ENCODE peak calls at places on chromosomes 7 and 10, in four cellular contexts. One of them, this sample, is unnamed.

GRCh38 chr7:68014031-68014774 is 1017.6 kb downstream of the TYW1 start:
- DNase-seq in WTC11: no peak
- DNase-seq in K562: no peak
- DNase-seq in GM12878: no peak
- DNase-seq in this sample: no peak

GRCh38 chr7:16919440-16919839 is 37.7 kb upstream of the AGR3 start:
- DNase-seq in WTC11: no peak
- DNase-seq in K562: no peak
- DNase-seq in GM12878: no peak
- DNase-seq in this sample: no peak

GRCh38 chr10:98173258-98173657 is 38.8 kb downstream of the R3HCC1L start:
- DNase-seq in WTC11: no peak
- DNase-seq in K562: no peak
- DNase-seq in GM12878: no peak
- DNase-seq in this sample: no peak

GRCh38 chr10:1400129-1400865 is 337.0 kb downstream of the ADARB2 start:
- DNase-seq in WTC11: no peak
- DNase-seq in K562: no peak
- DNase-seq in GM12878: no peak
- DNase-seq in this sample: peak; percentile 34

GRCh38 chr10:104054430-104054829 is 31.2 kb downstream of the COL17A1 start:
- DNase-seq in WTC11: no peak
- DNase-seq in K562: no peak
- DNase-seq in GM12878: no peak
- DNase-seq in this sample: no peak

GRCh38 chr7:23470290-23471089 is at the start of gene IGF2BP3:
- DNase-seq in WTC11: peak; percentile 86
- DNase-seq in K562: peak; percentile 62
- DNase-seq in GM12878: peak; percentile 87
- DNase-seq in this sample: peak; percentile 91

GRCh38 chr7:50529093-50529862 is 35.9 kb downstream of the DDC start:
- DNase-seq in WTC11: no peak
- DNase-seq in K562: no peak
- DNase-seq in GM12878: no peak
- DNase-seq in this sample: no peak

GRCh38 chr10:61673360-61673759 is 10.6 kb downstream of the CABCOCO1 start:
- DNase-seq in WTC11: no peak
- DNase-seq in K562: no peak
- DNase-seq in GM12878: no peak
- DNase-seq in this sample: no peak

GRCh38 chr10:18313146-18313542 is 172.9 kb downstream of the CACNB2 start:
- DNase-seq in WTC11: no peak
- DNase-seq in K562: no peak
- DNase-seq in GM12878: no peak
- DNase-seq in this sample: no peak

GRCh38 chr10:8315619-8316021 is 261.1 kb downstream of the GATA3 start:
- DNase-seq in WTC11: no peak
- DNase-seq in K562: no peak
- DNase-seq in GM12878: no peak
- DNase-seq in this sample: no peak

GRCh38 chr10:119614686-119615085 is 17.9 kb upstream of the TIAL1 start:
- DNase-seq in WTC11: no peak
- DNase-seq in K562: no peak
- DNase-seq in GM12878: no peak
- DNase-seq in this sample: no peak

GRCh38 chr10:132828681-132829080 is 42.7 kb upstream of the NKX6-2 start:
- DNase-seq in WTC11: no peak
- DNase-seq in K562: no peak
- DNase-seq in GM12878: no peak
- DNase-seq in this sample: no peak

GRCh38 chr10:87507879-87508278 is 3.2 kb downstream of the MINPP1 start:
- DNase-seq in WTC11: no peak
- DNase-seq in K562: no peak
- DNase-seq in GM12878: no peak
- DNase-seq in this sample: no peak

GRCh38 chr7:73918926-73919693 is 58.2 kb downstream of the TMEM270 start:
- DNase-seq in WTC11: peak; percentile 55
- DNase-seq in K562: peak; percentile 16
- DNase-seq in GM12878: no peak
- DNase-seq in this sample: no peak

GRCh38 chr7:78530351-78530750 is 731.8 kb downstream of the PHTF2 start:
- DNase-seq in WTC11: no peak
- DNase-seq in K562: no peak
- DNase-seq in GM12878: no peak
- DNase-seq in this sample: peak; percentile 21

GRCh38 chr10:42551582-42552187 is 86.7 kb downstream of the ZNF33B start:
- DNase-seq in WTC11: no peak
- DNase-seq in K562: no peak
- DNase-seq in GM12878: no peak
- DNase-seq in this sample: peak; percentile 9

GRCh38 chr10:110239892-110240291 is 32.5 kb downstream of the MXI1 start:
- DNase-seq in WTC11: no peak
- DNase-seq in K562: no peak
- DNase-seq in GM12878: no peak
- DNase-seq in this sample: no peak

GRCh38 chr10:104139221-104139620 is 17.2 kb downstream of the SFR1 start:
- DNase-seq in WTC11: no peak
- DNase-seq in K562: no peak
- DNase-seq in GM12878: no peak
- DNase-seq in this sample: no peak

GRCh38 chr10:118531105-118531851 is 64.2 kb downstream of the PRLHR start:
- DNase-seq in WTC11: no peak
- DNase-seq in K562: no peak
- DNase-seq in GM12878: no peak
- DNase-seq in this sample: no peak

GRCh38 chr10:122307669-122308486 is 36.8 kb downstream of the BTBD16 start:
- DNase-seq in WTC11: no peak
- DNase-seq in K562: no peak
- DNase-seq in GM12878: peak; percentile 31
- DNase-seq in this sample: no peak

DNA sequence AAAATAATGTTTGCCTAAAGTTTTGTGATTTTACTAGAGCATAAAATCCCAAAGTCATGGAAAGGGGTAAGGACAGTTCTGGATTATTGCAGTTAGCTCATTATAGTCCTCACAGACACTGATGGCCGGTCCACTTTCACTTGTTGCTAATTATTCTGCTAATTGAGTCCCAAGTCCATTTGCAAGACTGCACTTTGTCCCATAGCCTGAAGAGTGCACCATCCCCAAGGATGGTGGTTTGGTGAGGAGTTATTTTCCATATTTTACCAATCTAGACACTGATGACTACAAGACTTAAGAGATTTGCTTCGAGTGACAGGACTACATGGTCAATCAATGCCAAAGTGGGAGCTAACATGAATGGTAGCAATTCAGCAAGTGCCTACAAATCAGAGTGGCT is 181.8 kb upstream of the CACNA2D1 start:
- DNase-seq in WTC11: no peak
- DNase-seq in K562: no peak
- DNase-seq in GM12878: no peak
- DNase-seq in this sample: no peak
- TF ChIP-seq CREM in WTC11: no peak
- TF ChIP-seq CREM in K562: no peak
- TF ChIP-seq CREM in GM12878: no peak
- TF ChIP-seq CREM in this sample: no peak

DNA sequence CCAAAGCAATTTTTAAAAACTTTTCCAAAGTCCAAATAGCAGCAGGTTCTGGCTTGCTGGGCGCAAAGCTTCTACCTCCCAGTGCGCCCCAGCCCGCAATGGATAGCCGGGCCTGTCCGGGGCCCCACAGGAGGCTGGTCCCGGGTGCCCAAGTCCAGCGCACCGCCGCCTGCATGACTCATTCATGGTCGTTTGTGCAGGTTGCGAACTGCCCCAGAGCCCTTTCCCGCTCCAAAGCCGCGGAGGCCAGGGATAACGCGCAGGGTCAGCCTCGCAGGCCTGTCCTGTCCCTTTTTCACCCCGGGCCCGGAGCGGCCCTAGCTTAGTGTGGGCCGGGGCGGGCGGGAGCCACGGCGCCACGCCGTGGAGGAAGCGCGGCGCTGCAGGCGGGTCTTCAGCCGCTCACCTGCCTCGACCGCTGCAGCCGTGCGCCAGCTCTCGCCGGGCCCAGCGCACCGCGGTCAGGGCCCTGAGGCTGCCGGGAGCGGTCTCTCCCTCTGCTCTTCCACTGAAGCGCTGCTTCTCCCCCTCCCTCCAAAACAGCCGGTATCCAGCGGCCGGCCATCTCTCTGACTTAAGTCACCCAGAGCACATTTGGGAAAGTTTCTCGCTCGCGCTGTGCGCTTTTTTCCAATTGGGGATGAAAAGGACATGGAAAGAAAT is 1.7 kb upstream of the EGR2 start:
- DNase-seq in WTC11: peak; percentile 81
- DNase-seq in K562: peak; percentile 84
- DNase-seq in GM12878: no peak
- DNase-seq in this sample: peak; percentile 54
- TF ChIP-seq CREM in WTC11: no peak
- TF ChIP-seq CREM in K562: no peak
- TF ChIP-seq CREM in GM12878: no peak
- TF ChIP-seq CREM in this sample: no peak

GRCh38 chr10:30999084-30999712 is 32.5 kb downstream of the ZNF438 start:
- DNase-seq in WTC11: no peak
- DNase-seq in K562: no peak
- DNase-seq in GM12878: no peak
- DNase-seq in this sample: no peak
- TF ChIP-seq CREM in WTC11: no peak
- TF ChIP-seq CREM in K562: no peak
- TF ChIP-seq CREM in GM12878: no peak
- TF ChIP-seq CREM in this sample: no peak

GRCh38 chr7:15643000-15643705 is 43.3 kb downstream of the MEOX2 start:
- DNase-seq in WTC11: no peak
- DNase-seq in K562: no peak
- DNase-seq in GM12878: no peak
- DNase-seq in this sample: no peak

GRCh38 chr7:15651693-15652092 is 34.8 kb downstream of the MEOX2 start:
- DNase-seq in WTC11: no peak
- DNase-seq in K562: no peak
- DNase-seq in GM12878: no peak
- DNase-seq in this sample: no peak

GRCh38 chr7:15648461-15648961 is 38.0 kb downstream of the MEOX2 start:
- DNase-seq in WTC11: no peak
- DNase-seq in K562: no peak
- DNase-seq in GM12878: no peak
- DNase-seq in this sample: no peak

GRCh38 chr7:15652776-15653290 is 33.6 kb downstream of the MEOX2 start:
- DNase-seq in WTC11: no peak
- DNase-seq in K562: no peak
- DNase-seq in GM12878: no peak
- DNase-seq in this sample: no peak

DNA sequence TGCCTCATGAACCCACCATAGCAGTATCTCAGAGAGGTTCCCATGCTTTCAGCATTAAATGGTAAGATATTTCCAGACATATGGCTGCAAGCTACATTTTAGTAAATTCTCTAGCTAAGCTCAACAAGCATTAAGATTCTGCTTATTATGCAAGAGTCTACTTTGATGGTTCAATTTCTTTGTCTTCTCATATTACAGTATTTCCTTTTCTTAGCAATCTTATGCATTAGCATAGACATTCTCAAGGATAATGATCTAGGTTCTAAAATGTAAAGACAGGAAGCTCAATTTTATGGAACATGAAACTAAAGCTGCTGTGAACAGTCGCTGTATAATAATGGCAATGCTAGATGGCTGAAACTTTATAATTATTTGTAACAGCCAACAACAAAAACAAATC is 39.2 kb downstream of the MEOX2 start:
- DNase-seq in WTC11: no peak
- DNase-seq in K562: no peak
- DNase-seq in GM12878: no peak
- DNase-seq in this sample: no peak
- TF ChIP-seq CREM in WTC11: no peak
- TF ChIP-seq CREM in K562: no peak
- TF ChIP-seq CREM in GM12878: no peak
- TF ChIP-seq CREM in this sample: no peak

DNA sequence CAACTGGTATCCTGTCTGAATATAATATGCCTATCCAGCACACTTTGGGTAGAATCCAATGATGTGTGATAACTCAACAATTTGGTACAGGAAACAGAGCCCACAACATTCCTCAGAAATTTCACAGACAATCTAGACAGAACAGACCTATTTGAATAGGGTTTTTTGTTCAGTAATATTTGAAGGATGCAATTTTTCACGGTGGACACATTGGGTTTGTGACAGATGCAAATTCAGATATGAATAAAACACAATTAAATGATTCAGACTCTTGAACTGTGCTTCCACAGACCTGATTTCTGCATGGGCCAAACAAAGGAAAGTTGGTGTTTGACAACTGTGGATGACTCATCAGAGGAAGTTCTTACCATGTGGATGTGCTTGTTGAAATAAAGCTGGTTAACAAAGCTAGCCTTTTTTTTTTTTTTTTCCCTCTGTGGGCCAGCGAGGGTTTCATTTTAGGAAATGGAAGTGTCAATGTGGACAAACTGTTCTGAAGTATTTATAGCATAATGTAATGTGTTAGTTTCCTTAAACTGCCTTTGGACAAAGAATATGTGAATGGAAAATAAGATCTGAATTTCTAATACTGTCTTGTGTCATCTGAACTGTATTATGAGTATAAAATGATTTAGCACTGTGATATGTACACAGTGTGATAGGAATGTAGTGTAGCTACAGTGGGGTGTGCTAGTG is 43.2 kb upstream of the FAM133B start:
- DNase-seq in WTC11: no peak
- DNase-seq in K562: peak; percentile 39
- DNase-seq in GM12878: no peak
- DNase-seq in this sample: peak; percentile 87
- TF ChIP-seq CREM in WTC11: no peak
- TF ChIP-seq CREM in K562: no peak
- TF ChIP-seq CREM in GM12878: no peak
- TF ChIP-seq CREM in this sample: no peak